ENCODE peak calls at places on chromosome 10, in five cellular contexts. One of them, this sample, is unnamed.

GRCh38 chr10:125159932-125160855 is at the start of gene CTBP2:
- DNase-seq in astrocyte: no peak
- DNase-seq in cardiac fibroblast: peak; percentile 50
- DNase-seq in EH: peak; percentile 74
- DNase-seq in substantia nigra: no peak
- DNase-seq in this sample: peak; percentile 79

GRCh38 chr10:117632406-117632805 is 89.9 kb downstream of the EMX2 start:
- DNase-seq in astrocyte: no peak
- DNase-seq in cardiac fibroblast: no peak
- DNase-seq in EH: no peak
- DNase-seq in substantia nigra: no peak
- DNase-seq in this sample: no peak

GRCh38 chr10:132554991-132555647 is 17.5 kb downstream of the INPP5A start:
- DNase-seq in astrocyte: no peak
- DNase-seq in cardiac fibroblast: no peak
- DNase-seq in EH: no peak
- DNase-seq in substantia nigra: no peak
- DNase-seq in this sample: no peak

GRCh38 chr10:88833722-88834121 is 17.9 kb downstream of the ANKRD22 start:
- DNase-seq in astrocyte: no peak
- DNase-seq in cardiac fibroblast: no peak
- DNase-seq in EH: no peak
- DNase-seq in substantia nigra: no peak
- DNase-seq in this sample: no peak

GRCh38 chr10:11035318-11035920 is 17.7 kb downstream of the CELF2 start:
- DNase-seq in astrocyte: peak; percentile 80
- DNase-seq in cardiac fibroblast: peak; percentile 85
- DNase-seq in EH: peak; percentile 59
- DNase-seq in substantia nigra: no peak
- DNase-seq in this sample: no peak

GRCh38 chr10:42975005-42975493 is 101.8 kb upstream of the RET start:
- DNase-seq in astrocyte: no peak
- DNase-seq in cardiac fibroblast: no peak
- DNase-seq in EH: no peak
- DNase-seq in substantia nigra: no peak
- DNase-seq in this sample: no peak

GRCh38 chr10:73251683-73252444 is 580 bp downstream of the MRPS16 start:
- DNase-seq in astrocyte: peak; percentile 6
- DNase-seq in cardiac fibroblast: peak; percentile 29
- DNase-seq in EH: no peak
- DNase-seq in substantia nigra: no peak
- DNase-seq in this sample: no peak

GRCh38 chr10:120514959-120515358 is 57.9 kb downstream of the PLPP4 start:
- DNase-seq in astrocyte: no peak
- DNase-seq in cardiac fibroblast: no peak
- DNase-seq in EH: no peak
- DNase-seq in substantia nigra: no peak
- DNase-seq in this sample: no peak

GRCh38 chr10:86647773-86648705 is 6.3 kb upstream of the OPN4 start:
- DNase-seq in astrocyte: peak; percentile 33
- DNase-seq in cardiac fibroblast: no peak
- DNase-seq in EH: peak; percentile 91
- DNase-seq in substantia nigra: no peak
- DNase-seq in this sample: no peak

GRCh38 chr10:105981679-105982078 is 1182.8 kb downstream of the SORCS1 start:
- DNase-seq in astrocyte: no peak
- DNase-seq in cardiac fibroblast: no peak
- DNase-seq in EH: no peak
- DNase-seq in substantia nigra: no peak
- DNase-seq in this sample: no peak

GRCh38 chr10:92593553-92594046 is 670 bp downstream of the KIF11 start:
- DNase-seq in astrocyte: no peak
- DNase-seq in cardiac fibroblast: no peak
- DNase-seq in EH: no peak
- DNase-seq in substantia nigra: no peak
- DNase-seq in this sample: no peak

GRCh38 chr10:77504870-77505257 is 132.7 kb downstream of the KCNMA1 start:
- DNase-seq in astrocyte: peak; percentile 58
- DNase-seq in cardiac fibroblast: peak; percentile 48
- DNase-seq in EH: peak; percentile 45
- DNase-seq in substantia nigra: no peak
- DNase-seq in this sample: no peak

GRCh38 chr10:124532106-124532641 is 70.6 kb downstream of the LHPP start:
- DNase-seq in astrocyte: no peak
- DNase-seq in cardiac fibroblast: peak; percentile 13
- DNase-seq in EH: no peak
- DNase-seq in substantia nigra: no peak
- DNase-seq in this sample: no peak

GRCh38 chr10:50325449-50326188 is 74.3 kb upstream of the ASAH2 start:
- DNase-seq in astrocyte: peak; percentile 99
- DNase-seq in cardiac fibroblast: peak; percentile 97
- DNase-seq in EH: peak; percentile 97
- DNase-seq in substantia nigra: no peak
- DNase-seq in this sample: peak; percentile 22

GRCh38 chr10:44557596-44558191 is 172.8 kb upstream of the CXCL12 start:
- DNase-seq in astrocyte: no peak
- DNase-seq in cardiac fibroblast: no peak
- DNase-seq in EH: no peak
- DNase-seq in substantia nigra: no peak
- DNase-seq in this sample: no peak